ENCODE peak calls at places on chromosomes 7 and 10, in five cellular contexts. S is K562, J is GM12878, O is HepG2, C is H1. H is an unnamed sample.

GRCh38 chr7:48718731-48719387 is 205.5 kb upstream of the CDC14C start:
- DNase-seq in J (no peak), S (no peak), C (no peak), O (no peak), H (no peak)

GRCh38 chr7:1844956-1845390 is 174.9 kb downstream of the ELFN1 start:
- DNase-seq in O (no peak), J (no peak), S (no peak), C (no peak), H (no peak)

GRCh38 chr10:119416855-119417254 is 125.7 kb downstream of the RGS10 start:
- DNase-seq in J (peak), S (peak), O (peak), C (peak), H (peak)

GRCh38 chr7:112056409-112056808 is 149.8 kb downstream of the DOCK4 start:
- DNase-seq in S (no peak), O (no peak), C (no peak), J (peak), H (no peak)

GRCh38 chr7:102306916-102307677 is 20.4 kb downstream of the SH2B2 start:
- DNase-seq in J (peak), C (peak), S (no peak), O (peak), H (no peak)

GRCh38 chr10:118106426-118106825 is 59.7 kb upstream of the RAB11FIP2 start:
- DNase-seq in J (no peak), O (peak), C (peak), S (peak), H (peak)

GRCh38 chr7:84824057-84824651 is 362.7 kb downstream of the SEMA3D start:
- DNase-seq in J (no peak), C (no peak), O (no peak), S (no peak), H (no peak)

GRCh38 chr10:92790449-92790848 is 57.9 kb upstream of the EXOC6 start:
- DNase-seq in O (no peak), C (no peak), J (no peak), S (no peak), H (no peak)

GRCh38 chr7:89183726-89184125 is 388.2 kb upstream of the TEX47 start:
- DNase-seq in S (no peak), O (no peak), C (no peak), J (no peak), H (no peak)

GRCh38 chr7:91351374-91351773 is 87.1 kb downstream of the FZD1 start:
- DNase-seq in O (peak), J (no peak), C (no peak), S (no peak), H (no peak)

GRCh38 chr10:117674641-117675040 is 132.1 kb downstream of the EMX2 start:
- DNase-seq in S (no peak), J (no peak), C (no peak), O (no peak), H (no peak)

GRCh38 chr7:130593033-130593432 is 75.5 kb downstream of the COPG2 start:
- DNase-seq in C (no peak), J (no peak), O (no peak), S (no peak), H (no peak)

GRCh38 chr7:76409537-76409936 is at the start of gene SSC4D:
- DNase-seq in S (peak), C (no peak), O (peak), J (no peak), H (no peak)

GRCh38 chr10:52353210-52353609 is 39.1 kb downstream of the DKK1 start:
- DNase-seq in J (no peak), C (no peak), O (no peak), S (no peak), H (no peak)

GRCh38 chr10:122513053-122513452 is 47.5 kb upstream of the DMBT1 start:
- DNase-seq in C (no peak), O (no peak), S (no peak), J (no peak), H (no peak)

GRCh38 chr7:148253629-148254028 is 336.9 kb upstream of the C7orf33 start:
- DNase-seq in C (no peak), J (no peak), S (no peak), O (no peak), H (no peak)

GRCh38 chr7:138097064-138097741 is 20.9 kb downstream of the AKR1D1 start:
- DNase-seq in J (no peak), C (no peak), S (peak), O (peak), H (peak)

GRCh38 chr7:38318803-38319416 is 45.5 kb upstream of the TARP start:
- DNase-seq in S (no peak), C (peak), O (peak), J (no peak), H (peak)

GRCh38 chr7:151817981-151818673 is 58.8 kb downstream of the PRKAG2 start:
- DNase-seq in C (no peak), J (no peak), O (no peak), S (no peak), H (no peak)

GRCh38 chr7:142263598-142264380 is 5.9 kb upstream of the PRSS58 start:
- DNase-seq in O (no peak), C (no peak), J (no peak), S (no peak), H (no peak)

GRCh38 chr10:64271983-64272382 is 750.8 kb downstream of the REEP3 start:
- DNase-seq in C (no peak), S (peak), O (no peak), J (no peak), H (no peak)

GRCh38 chr7:43039346-43039745 is 73.1 kb upstream of the HECW1 start:
- DNase-seq in S (no peak), J (no peak), O (no peak), C (peak), H (no peak)

GRCh38 chr10:119208553-119208940 is 1.2 kb downstream of the GRK5 start:
- DNase-seq in J (no peak), O (no peak), C (no peak), S (no peak), H (no peak)

DNA sequence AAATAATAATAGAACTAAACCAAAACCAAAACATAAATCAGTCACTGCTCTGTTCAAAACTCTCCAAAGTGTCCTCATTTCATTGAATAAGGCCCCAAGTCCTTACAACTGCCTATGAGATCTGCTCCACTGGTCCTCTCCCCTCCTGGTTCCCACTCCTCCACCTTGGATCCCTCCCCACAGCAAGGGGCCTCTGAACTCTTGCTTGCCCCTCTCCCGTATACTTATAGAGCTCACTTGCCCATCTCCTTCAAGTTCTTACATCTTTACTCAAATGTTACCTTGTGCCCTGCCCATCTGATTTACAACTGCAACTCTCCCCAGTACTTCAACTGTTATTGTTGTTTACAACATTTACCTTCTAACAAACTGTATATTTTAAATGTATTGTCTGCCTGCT is 819 bp downstream of the POLD2 start:
- DNase-seq in J (no peak), S (no peak), O (no peak), C (no peak), H (no peak)
- TF ChIP-seq SIN3A in J (no peak), S (no peak), O (no peak), C (no peak), H (no peak)

GRCh38 chr7:25669300-25669781 is 441.1 kb upstream of the NPVF start:
- DNase-seq in C (no peak), S (no peak), O (no peak), J (no peak), H (no peak)
- TF ChIP-seq POLR2A in C (no peak), S (no peak), O (no peak), J (no peak), H (no peak)

GRCh38 chr7:21850531-21851285 is 95.0 kb downstream of the CDCA7L start:
- DNase-seq in S (no peak), J (no peak), C (no peak), O (no peak), H (no peak)

GRCh38 chr7:21851445-21852043 is 94.2 kb downstream of the CDCA7L start:
- DNase-seq in S (no peak), C (no peak), J (no peak), O (no peak), H (no peak)
- TF ChIP-seq SIN3A in S (no peak), C (no peak), J (no peak), O (no peak), H (no peak)

DNA sequence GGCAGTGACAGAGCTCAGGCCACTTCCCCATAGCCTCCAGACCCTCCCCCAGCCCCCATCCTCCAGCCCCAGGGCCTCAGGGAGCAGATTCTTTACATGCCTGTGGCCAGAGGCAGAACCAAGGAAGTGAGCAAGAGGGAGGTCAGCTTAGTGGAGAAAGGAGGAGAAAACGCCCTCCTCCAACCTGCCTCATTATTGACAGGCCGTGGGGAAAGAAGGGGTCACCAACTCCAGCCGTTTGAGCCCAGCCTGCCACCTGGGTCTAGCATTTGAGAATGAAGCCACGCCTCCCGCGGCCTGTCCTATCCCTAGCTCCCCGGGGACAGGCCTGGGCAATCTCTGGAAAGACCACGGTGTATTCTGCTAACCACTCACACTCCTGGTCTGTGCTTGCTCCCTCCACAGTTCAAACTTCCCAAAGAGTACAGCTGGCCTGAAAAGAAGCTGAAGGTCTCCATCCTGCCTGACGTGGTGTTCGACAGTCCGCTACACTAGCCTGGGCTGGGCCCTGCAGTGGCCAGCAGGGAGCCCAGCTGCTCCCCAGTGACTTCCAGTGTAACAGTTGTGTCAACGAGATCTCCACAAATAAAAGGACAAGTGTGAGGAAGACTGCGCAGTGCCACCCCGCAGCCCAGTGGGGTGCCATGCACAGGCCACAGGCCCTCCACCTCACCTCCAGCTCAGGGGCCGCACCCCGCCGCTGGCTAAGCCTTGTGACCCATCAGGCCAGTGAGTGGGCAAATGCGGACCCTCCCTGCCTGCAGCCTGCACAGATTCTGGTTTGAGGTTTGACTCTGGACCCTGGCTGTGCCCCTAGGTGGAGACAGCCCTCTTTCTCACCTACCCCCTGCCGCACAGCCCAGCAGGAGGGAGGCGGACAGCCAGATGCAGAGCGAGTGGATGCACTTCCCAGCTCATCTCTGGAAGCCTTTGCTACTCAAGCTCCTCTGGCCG is 14.3 kb upstream of the TRIM8 start:
- DNase-seq in C (peak), J (no peak), O (peak), S (no peak), H (no peak)
- TF ChIP-seq POLR2A in C (no peak), J (no peak), O (no peak), S (no peak), H (no peak)

GRCh38 chr7:157851501-157852067 is 514.8 kb downstream of the DNAJB6 start:
- DNase-seq in C (no peak), O (peak), J (no peak), S (no peak), H (peak)
- TF ChIP-seq SIN3A in C (no peak), O (no peak), J (no peak), S (no peak), H (no peak)